ENCODE peak calls at places on chromosomes 5 and 9, in four cellular contexts. J, X, Y and G are unnamed samples.

GRCh38 chr5:57417320-57417719 is 65.3 kb downstream of the ACTBL2 start:
- DNase-seq in J (no peak), X (no peak), Y (no peak), G (no peak)

GRCh38 chr5:33558489-33558888 is 117.7 kb downstream of the TARS1 start:
- DNase-seq in J (peak; percentile 5), X (peak; percentile 23), Y (no peak), G (no peak)

GRCh38 chr5:172746725-172747124 is 24.3 kb downstream of the DUSP1 start:
- DNase-seq in J (no peak), X (no peak), Y (no peak), G (no peak)

GRCh38 chr9:129309906-129310305 is 131.8 kb upstream of the IER5L start:
- DNase-seq in J (no peak), X (peak; percentile 36), Y (no peak), G (no peak)

GRCh38 chr5:19950897-19951296 is 37.1 kb downstream of the CDH18 start:
- DNase-seq in J (no peak), X (peak; percentile 14), Y (no peak), G (no peak)

GRCh38 chr9:121499177-121499426 is 542 bp downstream of the GGTA1 start:
- DNase-seq in J (no peak), X (no peak), Y (no peak), G (no peak)

GRCh38 chr9:38048319-38048969 is 20.6 kb downstream of the SHB start:
- DNase-seq in J (no peak), X (peak; percentile 63), Y (peak; percentile 47), G (no peak)

GRCh38 chr5:68250662-68251298 is 35.2 kb downstream of the PIK3R1 start:
- DNase-seq in J (no peak), X (no peak), Y (no peak), G (no peak)

GRCh38 chr5:133393776-133394476 is 218.4 kb downstream of the FSTL4 start:
- DNase-seq in J (no peak), X (no peak), Y (no peak), G (no peak)

GRCh38 chr5:36599986-36600779 is 6.2 kb upstream of the SLC1A3 start:
- DNase-seq in J (peak; percentile 28), X (peak; percentile 69), Y (peak; percentile 74), G (no peak)

GRCh38 chr9:123053711-123054110 is 20.2 kb downstream of the GPR21 start:
- DNase-seq in J (no peak), X (no peak), Y (no peak), G (no peak)

GRCh38 chr5:179732918-179733763 is 519 bp downstream of the MAML1 start:
- DNase-seq in J (no peak), X (peak; percentile 35), Y (no peak), G (no peak)

GRCh38 chr9:34929506-34930102 is 28.5 kb upstream of the PHF24 start:
- DNase-seq in J (peak; percentile 14), X (peak; percentile 14), Y (no peak), G (no peak)

GRCh38 chr5:59040007-59040803 is 457.3 kb downstream of the RAB3C start:
- DNase-seq in J (no peak), X (no peak), Y (no peak), G (peak; percentile 83)

GRCh38 chr5:122156724-122157325 is 27.5 kb downstream of the ZNF474 start:
- DNase-seq in J (peak; percentile 69), X (peak; percentile 58), Y (no peak), G (no peak)